ENCODE peak calls at places on chromosomes 12 and 14, in five cellular contexts. Q is body of pancreas, I is right lobe of liver, R is uterus, Z is stomach. S is an unnamed sample.

GRCh38 chr14:88245321-88245720 is 77.7 kb downstream of the KCNK10 start:
- DNase-seq in Q (no peak), I (no peak), R (no peak), Z (no peak), S (no peak)

GRCh38 chr12:108629156-108629555 is 4.5 kb downstream of the SELPLG start:
- DNase-seq in Q (no peak), I (no peak), R (no peak), Z (no peak), S (no peak)

GRCh38 chr14:97280526-97280925 is 483.3 kb downstream of the VRK1 start:
- DNase-seq in Q (no peak), I (no peak), R (no peak), Z (no peak), S (peak; percentile 15)

GRCh38 chr14:35215110-35215872 is 76.9 kb upstream of the PSMA6 start:
- DNase-seq in Q (no peak), I (no peak), R (no peak), Z (no peak), S (peak; percentile 5)

GRCh38 chr12:100668939-100669536 is 95.6 kb downstream of the GAS2L3 start:
- DNase-seq in Q (peak; percentile 82), I (peak; percentile 79), R (peak; percentile 17), Z (peak; percentile 75), S (peak; percentile 72)

GRCh38 chr12:9064815-9065606 is 50.7 kb downstream of the A2M start:
- DNase-seq in Q (peak; percentile 98), I (peak; percentile 95), R (peak; percentile 75), Z (peak; percentile 93), S (peak; percentile 98)

GRCh38 chr14:77439861-77440260 is 16.5 kb upstream of the NOXRED1 start:
- DNase-seq in Q (no peak), I (no peak), R (no peak), Z (no peak), S (no peak)

GRCh38 chr12:26224657-26225056 is 29.3 kb downstream of the SSPN start:
- DNase-seq in Q (no peak), I (no peak), R (no peak), Z (no peak), S (no peak)

GRCh38 chr14:90785474-90785873 is 30.8 kb downstream of the TTC7B start:
- DNase-seq in Q (peak; percentile 49), I (peak; percentile 53), R (peak; percentile 64), Z (peak; percentile 46), S (peak; percentile 20)

GRCh38 chr14:91205449-91205848 is 39.1 kb downstream of the GPR68 start:
- DNase-seq in Q (no peak), I (no peak), R (no peak), Z (no peak), S (no peak)

DNA sequence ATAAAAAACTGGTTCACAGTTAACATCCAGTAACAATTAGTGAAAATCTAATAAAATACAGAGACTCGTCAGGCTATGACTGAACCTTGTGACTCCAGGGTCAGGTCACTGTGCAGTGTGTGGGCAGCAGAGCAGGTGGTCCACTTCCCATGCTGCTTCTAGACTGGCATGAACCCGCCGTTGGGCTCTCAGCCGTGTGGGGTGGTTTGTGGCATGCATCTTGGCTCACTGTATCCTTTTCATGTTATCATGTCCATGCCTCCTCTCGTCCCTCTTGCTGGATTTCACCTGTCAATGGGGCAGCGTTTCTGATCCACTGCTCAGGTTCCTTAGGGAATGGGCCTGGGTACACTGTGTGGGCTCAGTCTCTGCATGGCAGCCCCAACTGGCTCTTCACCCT is 57.3 kb downstream of the EP400 start:
- DNase-seq in Q (no peak), I (peak; percentile 15), R (no peak), Z (no peak), S (no peak)
- H3K36me3 ChIP-seq in Q (peaks cover 13% of the 10 kb centered on the region), I (peaks cover 38% of the 10 kb centered on the region), R (no peaks in the 10 kb centered on the region), Z (peaks cover 85% of the 10 kb centered on the region), S (peaks cover 34% of the 10 kb centered on the region)

GRCh38 chr12:14948672-14949071 is 10.3 kb upstream of the ERP27 start:
- DNase-seq in Q (peak; percentile 42), I (no peak), R (peak; percentile 56), Z (no peak), S (peak; percentile 64)
- TF ChIP-seq POLR2A in Q (no peak), I (no peak), R (peak; percentile 42), Z (no peak), S (no peak)

DNA sequence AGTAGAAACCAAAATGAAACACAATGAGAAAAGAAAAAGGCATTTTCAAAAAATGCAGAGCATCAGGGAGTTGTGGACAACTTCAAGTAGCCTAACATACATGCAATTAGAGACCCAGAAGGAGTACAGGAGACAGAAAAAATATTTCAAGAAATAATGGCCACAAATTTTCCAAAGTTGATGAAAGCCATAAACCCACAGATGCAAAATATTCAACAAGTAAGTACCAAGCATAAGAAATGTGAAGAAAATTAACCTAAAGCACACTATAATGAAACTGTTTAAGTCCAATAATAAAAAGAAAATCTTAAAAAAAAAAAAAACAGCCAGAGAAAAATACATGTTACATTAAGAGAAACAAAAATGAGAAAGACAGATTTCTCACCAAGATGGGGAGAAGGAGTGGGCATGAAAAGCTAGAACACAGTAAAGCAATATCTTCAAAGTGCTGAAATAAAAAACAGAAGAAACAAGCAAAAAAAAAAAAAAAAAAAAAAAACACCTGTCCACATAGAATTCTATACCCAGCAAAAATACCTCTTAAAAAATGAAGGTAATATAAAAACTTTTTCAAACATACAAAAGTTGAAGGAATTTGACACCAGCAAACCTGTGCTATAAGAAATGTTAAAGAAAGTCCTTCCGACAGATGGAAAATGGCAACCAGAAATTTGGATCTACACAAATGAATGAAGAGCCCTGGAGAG is 77.1 kb downstream of the PRKAB1 start:
- DNase-seq in Q (no peak), I (no peak), R (no peak), Z (no peak), S (no peak)
- H3K36me3 ChIP-seq in Q (no peaks in the 10 kb centered on the region), I (no peaks in the 10 kb centered on the region), R (no peaks in the 10 kb centered on the region), Z (peaks cover 13% of the 10 kb centered on the region), S (no peaks in the 10 kb centered on the region)

DNA sequence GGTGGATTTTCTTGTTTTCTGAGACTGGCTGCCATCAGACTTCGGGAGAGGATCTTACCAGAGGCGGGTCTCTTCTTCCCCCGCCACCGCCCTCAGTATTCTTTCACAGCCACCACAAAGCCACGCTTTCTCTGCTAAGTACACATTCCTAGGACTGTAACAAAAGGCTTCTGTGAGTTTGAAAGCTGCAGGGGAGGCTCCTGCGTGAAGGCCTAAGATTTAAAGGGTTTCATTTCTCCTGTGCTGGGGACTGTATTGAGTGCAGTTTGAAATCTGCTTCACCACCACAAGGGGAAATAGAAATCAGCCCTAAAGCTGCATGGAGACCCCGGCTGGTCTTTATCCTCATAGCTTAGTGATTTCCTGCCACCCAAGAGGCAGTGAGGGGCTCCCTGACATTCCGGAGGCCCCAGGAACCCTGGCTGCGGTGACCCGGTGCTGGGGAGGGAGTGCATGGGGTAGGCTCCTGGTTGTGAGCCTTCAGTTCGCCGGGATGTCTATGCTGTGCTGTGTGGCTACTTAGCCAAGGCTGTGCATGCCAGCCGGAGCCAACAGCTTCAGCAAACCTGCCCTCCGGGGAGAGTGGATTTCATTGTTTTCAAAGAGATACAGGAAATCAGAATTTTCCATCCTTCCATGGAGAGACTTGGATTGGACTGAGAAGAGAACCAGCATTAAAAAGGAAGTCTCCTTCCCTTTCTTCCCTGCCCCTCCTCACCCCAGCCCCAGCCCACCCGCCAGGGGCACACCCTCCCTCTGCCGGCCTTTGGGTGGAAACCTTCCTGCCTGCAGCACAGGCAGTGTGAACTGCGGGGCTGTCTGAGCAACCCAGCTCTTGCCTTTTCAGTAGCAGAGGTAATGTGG is 163.3 kb downstream of the ETV6 start:
- DNase-seq in Q (no peak), I (no peak), R (no peak), Z (no peak), S (peak; percentile 18)
- TF ChIP-seq POLR2A in Q (no peak), I (no peak), R (no peak), Z (no peak), S (no peak)

DNA sequence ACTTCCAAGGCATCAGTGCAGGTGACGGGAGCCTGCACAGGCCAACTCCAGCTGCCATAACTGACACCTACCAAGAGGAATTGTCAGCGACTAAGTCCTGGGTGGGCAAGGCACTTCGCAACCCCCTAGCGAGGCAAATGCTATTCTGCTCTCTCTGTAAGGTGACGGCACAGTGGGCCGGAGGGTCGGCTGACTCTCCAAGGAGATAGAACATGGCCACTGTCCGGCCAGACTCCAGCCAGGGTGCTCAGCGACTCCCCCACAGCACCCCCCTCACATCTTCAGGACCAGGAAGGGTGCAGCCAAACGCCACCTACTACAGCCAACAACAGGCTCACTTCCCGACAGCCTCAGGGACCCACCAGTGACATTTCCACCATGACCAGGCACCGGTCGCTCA is 13.2 kb downstream of the RAB35 start:
- DNase-seq in Q (no peak), I (no peak), R (no peak), Z (no peak), S (no peak)
- H3K36me3 ChIP-seq in Q (no peaks in the 10 kb centered on the region), I (peaks cover 26% of the 10 kb centered on the region), R (no peaks in the 10 kb centered on the region), Z (peaks cover 96% of the 10 kb centered on the region), S (peaks cover 18% of the 10 kb centered on the region)

GRCh38 chr12:6457220-6457945 is 5.5 kb downstream of the TAPBPL start:
- DNase-seq in Q (no peak), I (no peak), R (no peak), Z (no peak), S (no peak)

GRCh38 chr12:6461401-6462233 is 8.9 kb downstream of the VAMP1 start:
- DNase-seq in Q (peak; percentile 25), I (no peak), R (no peak), Z (peak; percentile 62), S (peak; percentile 20)

GRCh38 chr12:6458281-6459003 is 6.6 kb downstream of the TAPBPL start:
- DNase-seq in Q (no peak), I (no peak), R (no peak), Z (no peak), S (no peak)

GRCh38 chr12:6460751-6461371 is 9.0 kb downstream of the TAPBPL start:
- DNase-seq in Q (no peak), I (no peak), R (no peak), Z (no peak), S (no peak)

DNA sequence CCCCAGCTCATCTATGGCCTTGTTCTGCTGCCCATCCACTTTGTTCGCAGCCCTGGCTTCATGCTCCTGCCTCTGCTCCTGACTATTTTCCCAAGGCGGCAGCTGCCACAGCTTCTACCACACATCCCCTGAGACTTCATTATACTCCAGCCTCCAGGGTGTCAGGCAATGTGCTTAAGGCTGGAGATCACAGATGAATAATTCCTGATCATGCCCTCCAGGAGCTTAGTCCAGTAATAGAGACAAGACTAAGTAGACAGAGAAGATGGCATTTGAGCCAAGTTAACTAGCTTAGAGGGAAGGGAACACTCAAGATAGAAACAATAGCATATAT is 7.1 kb downstream of the TAPBPL start:
- DNase-seq in Q (no peak), I (no peak), R (no peak), Z (no peak), S (no peak)
- TF ChIP-seq POLR2A in Q (no peak), I (no peak), R (no peak), Z (no peak), S (no peak)

S was measured in thyroid gland.